ENCODE peak calls at places on chromosomes 2 and 18, in ten cellular contexts. One of them, this sample, is unnamed.

GRCh38 chr2:109482371-109482841 is 131.4 kb downstream of the SEPTIN10 start:
- DNase-seq in GM19239: no peak
- DNase-seq in tibial nerve: no peak
- DNase-seq in iris pigment epithelial cell: no peak
- DNase-seq in stomach: no peak
- DNase-seq in activated CD4-positive, alpha-beta T cell treated with anti-CD3 and anti-CD28 coated beads, Interleukin-2, amount 50 U/mL, for 24 hours: no peak
- DNase-seq in GM13977: no peak
- DNase-seq in activated naive CD4-positive, alpha-beta T cell treated with Interleukin-2 at 50 U/mL for 16 hours: no peak
- DNase-seq in activated gamma-delta T cell treated with anti-CD3 and anti-CD28 coated beads, Interleukin-2, amount 50 U/mL, for 16 hours: no peak
- DNase-seq in GM12865: no peak
- DNase-seq in this sample: no peak

GRCh38 chr2:14220101-14220500 is 412.4 kb upstream of the LRATD1 start:
- DNase-seq in activated CD4-positive, alpha-beta T cell treated with anti-CD3 and anti-CD28 coated beads, Interleukin-2, amount 50 U/mL, for 24 hours: no peak
- DNase-seq in stomach: no peak
- DNase-seq in iris pigment epithelial cell: peak
- DNase-seq in activated naive CD4-positive, alpha-beta T cell treated with Interleukin-2 at 50 U/mL for 16 hours: no peak
- DNase-seq in tibial nerve: no peak
- DNase-seq in GM19239: no peak
- DNase-seq in GM12865: no peak
- DNase-seq in GM13977: no peak
- DNase-seq in activated gamma-delta T cell treated with anti-CD3 and anti-CD28 coated beads, Interleukin-2, amount 50 U/mL, for 16 hours: no peak
- DNase-seq in this sample: no peak

GRCh38 chr2:223102040-223102899 is 50.3 kb downstream of the KCNE4 start:
- DNase-seq in GM12865: no peak
- DNase-seq in iris pigment epithelial cell: no peak
- DNase-seq in GM13977: no peak
- DNase-seq in GM19239: no peak
- DNase-seq in activated gamma-delta T cell treated with anti-CD3 and anti-CD28 coated beads, Interleukin-2, amount 50 U/mL, for 16 hours: no peak
- DNase-seq in activated CD4-positive, alpha-beta T cell treated with anti-CD3 and anti-CD28 coated beads, Interleukin-2, amount 50 U/mL, for 24 hours: no peak
- DNase-seq in activated naive CD4-positive, alpha-beta T cell treated with Interleukin-2 at 50 U/mL for 16 hours: no peak
- DNase-seq in tibial nerve: no peak
- DNase-seq in stomach: no peak
- DNase-seq in this sample: no peak

GRCh38 chr18:65752625-65753325 is 2.0 kb downstream of the CDH7 start:
- DNase-seq in activated CD4-positive, alpha-beta T cell treated with anti-CD3 and anti-CD28 coated beads, Interleukin-2, amount 50 U/mL, for 24 hours: no peak
- DNase-seq in GM19239: no peak
- DNase-seq in iris pigment epithelial cell: no peak
- DNase-seq in GM13977: no peak
- DNase-seq in activated gamma-delta T cell treated with anti-CD3 and anti-CD28 coated beads, Interleukin-2, amount 50 U/mL, for 16 hours: no peak
- DNase-seq in stomach: no peak
- DNase-seq in tibial nerve: no peak
- DNase-seq in activated naive CD4-positive, alpha-beta T cell treated with Interleukin-2 at 50 U/mL for 16 hours: no peak
- DNase-seq in GM12865: no peak
- DNase-seq in this sample: no peak

GRCh38 chr2:19073522-19073921 is 284.9 kb downstream of the OSR1 start:
- DNase-seq in activated CD4-positive, alpha-beta T cell treated with anti-CD3 and anti-CD28 coated beads, Interleukin-2, amount 50 U/mL, for 24 hours: no peak
- DNase-seq in stomach: no peak
- DNase-seq in activated naive CD4-positive, alpha-beta T cell treated with Interleukin-2 at 50 U/mL for 16 hours: no peak
- DNase-seq in tibial nerve: no peak
- DNase-seq in iris pigment epithelial cell: peak
- DNase-seq in GM19239: no peak
- DNase-seq in GM12865: no peak
- DNase-seq in activated gamma-delta T cell treated with anti-CD3 and anti-CD28 coated beads, Interleukin-2, amount 50 U/mL, for 16 hours: no peak
- DNase-seq in GM13977: no peak
- DNase-seq in this sample: peak

GRCh38 chr18:5238371-5238758 is 41.3 kb upstream of the AKAIN1 start:
- DNase-seq in iris pigment epithelial cell: peak
- DNase-seq in GM19239: peak
- DNase-seq in stomach: peak
- DNase-seq in activated naive CD4-positive, alpha-beta T cell treated with Interleukin-2 at 50 U/mL for 16 hours: peak
- DNase-seq in activated CD4-positive, alpha-beta T cell treated with anti-CD3 and anti-CD28 coated beads, Interleukin-2, amount 50 U/mL, for 24 hours: peak
- DNase-seq in activated gamma-delta T cell treated with anti-CD3 and anti-CD28 coated beads, Interleukin-2, amount 50 U/mL, for 16 hours: peak
- DNase-seq in GM13977: peak
- DNase-seq in tibial nerve: no peak
- DNase-seq in GM12865: peak
- DNase-seq in this sample: peak

GRCh38 chr18:62769216-62769615 is 53.9 kb downstream of the PHLPP1 start:
- DNase-seq in activated CD4-positive, alpha-beta T cell treated with anti-CD3 and anti-CD28 coated beads, Interleukin-2, amount 50 U/mL, for 24 hours: no peak
- DNase-seq in GM19239: no peak
- DNase-seq in GM13977: no peak
- DNase-seq in activated naive CD4-positive, alpha-beta T cell treated with Interleukin-2 at 50 U/mL for 16 hours: no peak
- DNase-seq in iris pigment epithelial cell: peak
- DNase-seq in tibial nerve: no peak
- DNase-seq in activated gamma-delta T cell treated with anti-CD3 and anti-CD28 coated beads, Interleukin-2, amount 50 U/mL, for 16 hours: no peak
- DNase-seq in stomach: no peak
- DNase-seq in GM12865: no peak
- DNase-seq in this sample: no peak

GRCh38 chr2:181970160-181970794 is 15.4 kb upstream of the PPP1R1C start:
- DNase-seq in GM19239: no peak
- DNase-seq in stomach: peak
- DNase-seq in activated naive CD4-positive, alpha-beta T cell treated with Interleukin-2 at 50 U/mL for 16 hours: no peak
- DNase-seq in GM12865: no peak
- DNase-seq in activated gamma-delta T cell treated with anti-CD3 and anti-CD28 coated beads, Interleukin-2, amount 50 U/mL, for 16 hours: no peak
- DNase-seq in tibial nerve: no peak
- DNase-seq in activated CD4-positive, alpha-beta T cell treated with anti-CD3 and anti-CD28 coated beads, Interleukin-2, amount 50 U/mL, for 24 hours: no peak
- DNase-seq in iris pigment epithelial cell: no peak
- DNase-seq in GM13977: no peak
- DNase-seq in this sample: peak

GRCh38 chr2:10133007-10133647 is 10.6 kb downstream of the RRM2 start:
- DNase-seq in tibial nerve: no peak
- DNase-seq in activated CD4-positive, alpha-beta T cell treated with anti-CD3 and anti-CD28 coated beads, Interleukin-2, amount 50 U/mL, for 24 hours: no peak
- DNase-seq in GM13977: no peak
- DNase-seq in iris pigment epithelial cell: no peak
- DNase-seq in activated naive CD4-positive, alpha-beta T cell treated with Interleukin-2 at 50 U/mL for 16 hours: no peak
- DNase-seq in GM19239: no peak
- DNase-seq in stomach: no peak
- DNase-seq in activated gamma-delta T cell treated with anti-CD3 and anti-CD28 coated beads, Interleukin-2, amount 50 U/mL, for 16 hours: no peak
- DNase-seq in GM12865: no peak
- DNase-seq in this sample: no peak

GRCh38 chr2:226835796-226836547 is at the start of gene RHBDD1:
- DNase-seq in activated naive CD4-positive, alpha-beta T cell treated with Interleukin-2 at 50 U/mL for 16 hours: peak
- DNase-seq in GM19239: peak
- DNase-seq in activated CD4-positive, alpha-beta T cell treated with anti-CD3 and anti-CD28 coated beads, Interleukin-2, amount 50 U/mL, for 24 hours: peak
- DNase-seq in iris pigment epithelial cell: peak
- DNase-seq in stomach: peak
- DNase-seq in activated gamma-delta T cell treated with anti-CD3 and anti-CD28 coated beads, Interleukin-2, amount 50 U/mL, for 16 hours: peak
- DNase-seq in tibial nerve: peak
- DNase-seq in GM13977: peak
- DNase-seq in GM12865: peak
- DNase-seq in this sample: peak

GRCh38 chr18:77815666-77816338 is 566.2 kb downstream of the GALR1 start:
- DNase-seq in GM19239: no peak
- DNase-seq in stomach: no peak
- DNase-seq in activated CD4-positive, alpha-beta T cell treated with anti-CD3 and anti-CD28 coated beads, Interleukin-2, amount 50 U/mL, for 24 hours: no peak
- DNase-seq in GM13977: no peak
- DNase-seq in iris pigment epithelial cell: no peak
- DNase-seq in GM12865: no peak
- DNase-seq in activated naive CD4-positive, alpha-beta T cell treated with Interleukin-2 at 50 U/mL for 16 hours: no peak
- DNase-seq in tibial nerve: no peak
- DNase-seq in activated gamma-delta T cell treated with anti-CD3 and anti-CD28 coated beads, Interleukin-2, amount 50 U/mL, for 16 hours: no peak
- DNase-seq in this sample: no peak

GRCh38 chr2:96167407-96168013 is 22.3 kb upstream of the DUSP2 start:
- DNase-seq in activated gamma-delta T cell treated with anti-CD3 and anti-CD28 coated beads, Interleukin-2, amount 50 U/mL, for 16 hours: no peak
- DNase-seq in stomach: no peak
- DNase-seq in GM12865: no peak
- DNase-seq in activated naive CD4-positive, alpha-beta T cell treated with Interleukin-2 at 50 U/mL for 16 hours: no peak
- DNase-seq in activated CD4-positive, alpha-beta T cell treated with anti-CD3 and anti-CD28 coated beads, Interleukin-2, amount 50 U/mL, for 24 hours: no peak
- DNase-seq in tibial nerve: no peak
- DNase-seq in GM19239: no peak
- DNase-seq in iris pigment epithelial cell: no peak
- DNase-seq in GM13977: no peak
- DNase-seq in this sample: no peak

GRCh38 chr2:240957656-240958365 is 40.6 kb upstream of the SNED1 start:
- DNase-seq in activated CD4-positive, alpha-beta T cell treated with anti-CD3 and anti-CD28 coated beads, Interleukin-2, amount 50 U/mL, for 24 hours: no peak
- DNase-seq in iris pigment epithelial cell: no peak
- DNase-seq in stomach: peak
- DNase-seq in GM13977: no peak
- DNase-seq in tibial nerve: peak
- DNase-seq in GM12865: no peak
- DNase-seq in activated gamma-delta T cell treated with anti-CD3 and anti-CD28 coated beads, Interleukin-2, amount 50 U/mL, for 16 hours: no peak
- DNase-seq in GM19239: no peak
- DNase-seq in activated naive CD4-positive, alpha-beta T cell treated with Interleukin-2 at 50 U/mL for 16 hours: no peak
- DNase-seq in this sample: no peak

GRCh38 chr2:183614797-183615429 is 490.7 kb downstream of the NUP35 start:
- DNase-seq in stomach: no peak
- DNase-seq in GM12865: no peak
- DNase-seq in GM13977: no peak
- DNase-seq in iris pigment epithelial cell: no peak
- DNase-seq in activated gamma-delta T cell treated with anti-CD3 and anti-CD28 coated beads, Interleukin-2, amount 50 U/mL, for 16 hours: no peak
- DNase-seq in tibial nerve: no peak
- DNase-seq in GM19239: no peak
- DNase-seq in activated naive CD4-positive, alpha-beta T cell treated with Interleukin-2 at 50 U/mL for 16 hours: no peak
- DNase-seq in activated CD4-positive, alpha-beta T cell treated with anti-CD3 and anti-CD28 coated beads, Interleukin-2, amount 50 U/mL, for 24 hours: no peak
- DNase-seq in this sample: no peak

GRCh38 chr18:77206676-77207370 is 42.8 kb upstream of the GALR1 start:
- DNase-seq in tibial nerve: no peak
- DNase-seq in activated naive CD4-positive, alpha-beta T cell treated with Interleukin-2 at 50 U/mL for 16 hours: no peak
- DNase-seq in activated CD4-positive, alpha-beta T cell treated with anti-CD3 and anti-CD28 coated beads, Interleukin-2, amount 50 U/mL, for 24 hours: no peak
- DNase-seq in iris pigment epithelial cell: peak
- DNase-seq in GM12865: no peak
- DNase-seq in stomach: no peak
- DNase-seq in activated gamma-delta T cell treated with anti-CD3 and anti-CD28 coated beads, Interleukin-2, amount 50 U/mL, for 16 hours: no peak
- DNase-seq in GM19239: no peak
- DNase-seq in GM13977: no peak
- DNase-seq in this sample: no peak

GRCh38 chr2:26720322-26721166 is 28.0 kb downstream of the KCNK3 start:
- DNase-seq in activated naive CD4-positive, alpha-beta T cell treated with Interleukin-2 at 50 U/mL for 16 hours: no peak
- DNase-seq in tibial nerve: peak
- DNase-seq in GM13977: no peak
- DNase-seq in GM12865: peak
- DNase-seq in stomach: peak
- DNase-seq in activated gamma-delta T cell treated with anti-CD3 and anti-CD28 coated beads, Interleukin-2, amount 50 U/mL, for 16 hours: no peak
- DNase-seq in activated CD4-positive, alpha-beta T cell treated with anti-CD3 and anti-CD28 coated beads, Interleukin-2, amount 50 U/mL, for 24 hours: no peak
- DNase-seq in iris pigment epithelial cell: peak
- DNase-seq in GM19239: no peak
- DNase-seq in this sample: peak

GRCh38 chr2:173488861-173489260 is 134.2 kb downstream of the CDCA7 start:
- DNase-seq in activated CD4-positive, alpha-beta T cell treated with anti-CD3 and anti-CD28 coated beads, Interleukin-2, amount 50 U/mL, for 24 hours: no peak
- DNase-seq in stomach: no peak
- DNase-seq in GM13977: no peak
- DNase-seq in tibial nerve: no peak
- DNase-seq in GM19239: no peak
- DNase-seq in activated gamma-delta T cell treated with anti-CD3 and anti-CD28 coated beads, Interleukin-2, amount 50 U/mL, for 16 hours: no peak
- DNase-seq in activated naive CD4-positive, alpha-beta T cell treated with Interleukin-2 at 50 U/mL for 16 hours: no peak
- DNase-seq in GM12865: no peak
- DNase-seq in iris pigment epithelial cell: no peak
- DNase-seq in this sample: no peak

GRCh38 chr18:1513519-1513918 is 608.8 kb downstream of the ADCYAP1 start:
- DNase-seq in activated naive CD4-positive, alpha-beta T cell treated with Interleukin-2 at 50 U/mL for 16 hours: no peak
- DNase-seq in tibial nerve: no peak
- DNase-seq in GM13977: no peak
- DNase-seq in activated CD4-positive, alpha-beta T cell treated with anti-CD3 and anti-CD28 coated beads, Interleukin-2, amount 50 U/mL, for 24 hours: no peak
- DNase-seq in stomach: no peak
- DNase-seq in GM19239: no peak
- DNase-seq in iris pigment epithelial cell: peak
- DNase-seq in activated gamma-delta T cell treated with anti-CD3 and anti-CD28 coated beads, Interleukin-2, amount 50 U/mL, for 16 hours: no peak
- DNase-seq in GM12865: no peak
- DNase-seq in this sample: no peak

GRCh38 chr2:144447535-144447934 is 72.4 kb downstream of the ZEB2 start:
- DNase-seq in activated CD4-positive, alpha-beta T cell treated with anti-CD3 and anti-CD28 coated beads, Interleukin-2, amount 50 U/mL, for 24 hours: no peak
- DNase-seq in GM13977: no peak
- DNase-seq in stomach: no peak
- DNase-seq in GM19239: no peak
- DNase-seq in iris pigment epithelial cell: no peak
- DNase-seq in activated naive CD4-positive, alpha-beta T cell treated with Interleukin-2 at 50 U/mL for 16 hours: no peak
- DNase-seq in activated gamma-delta T cell treated with anti-CD3 and anti-CD28 coated beads, Interleukin-2, amount 50 U/mL, for 16 hours: no peak
- DNase-seq in GM12865: no peak
- DNase-seq in tibial nerve: no peak
- DNase-seq in this sample: no peak

GRCh38 chr2:152176113-152176714 is 651 bp upstream of the STAM2 start:
- DNase-seq in GM19239: no peak
- DNase-seq in iris pigment epithelial cell: peak
- DNase-seq in tibial nerve: no peak
- DNase-seq in activated naive CD4-positive, alpha-beta T cell treated with Interleukin-2 at 50 U/mL for 16 hours: no peak
- DNase-seq in activated gamma-delta T cell treated with anti-CD3 and anti-CD28 coated beads, Interleukin-2, amount 50 U/mL, for 16 hours: no peak
- DNase-seq in GM13977: peak
- DNase-seq in activated CD4-positive, alpha-beta T cell treated with anti-CD3 and anti-CD28 coated beads, Interleukin-2, amount 50 U/mL, for 24 hours: no peak
- DNase-seq in stomach: no peak
- DNase-seq in GM12865: peak
- DNase-seq in this sample: no peak